ENCODE peak calls at places on chromosomes 4 and X, in eight cellular contexts. A is fibroblast of the aortic adventitia, V is breast epithelium, G is LNCaP clone FGC, Z is suprapubic skin, F is GM10248, U is retinal pigment epithelial cell, C is epithelial cell of esophagus. P is an unnamed sample.

GRCh38 chr4:116143221-116143620 is 942.2 kb downstream of the TRAM1L1 start:
- DNase-seq in F (no peak), G (peak), Z (no peak), A (no peak), V (no peak), U (no peak), C (no peak), P (no peak)

GRCh38 chrX:70292788-70293187 is 2.9 kb downstream of the KIF4A start:
- DNase-seq in A (peak), C (no peak), F (no peak), V (no peak), U (no peak), Z (no peak), G (no peak), P (no peak)

GRCh38 chrX:22122510-22122909 is 90.4 kb downstream of the PHEX start:
- DNase-seq in F (no peak), A (peak), C (peak), U (no peak), G (no peak), V (no peak), Z (peak), P (no peak)

GRCh38 chr4:139453041-139453370 is 915 bp upstream of the RAB33B start:
- DNase-seq in V (no peak), C (peak), U (peak), Z (no peak), G (peak), A (no peak), F (peak), P (no peak)

GRCh38 chrX:124960454-124960853 is 359.2 kb upstream of the TEX13C start:
- DNase-seq in Z (no peak), A (no peak), C (no peak), V (no peak), G (no peak), U (no peak), F (no peak), P (no peak)

GRCh38 chr4:75370582-75370981 is 143.6 kb downstream of the RCHY1 start:
- DNase-seq in U (no peak), V (no peak), F (no peak), Z (no peak), A (no peak), G (no peak), C (no peak), P (no peak)

GRCh38 chr4:53943345-53944085 is 120.9 kb downstream of the CHIC2 start:
- DNase-seq in G (no peak), U (peak), F (no peak), Z (no peak), V (no peak), C (peak), A (peak), P (no peak)

GRCh38 chr4:52946811-52947210 is 84.7 kb downstream of the RASL11B start:
- DNase-seq in C (no peak), Z (no peak), G (no peak), A (no peak), F (no peak), V (no peak), U (no peak), P (no peak)

GRCh38 chrX:3962511-3963350 is 249.3 kb upstream of the PRKX start:
- DNase-seq in C (peak), G (no peak), V (no peak), A (peak), U (no peak), Z (no peak), F (peak), P (no peak)
- TF ChIP-seq CTCF in C (peak), G (peak), V (no peak), A (peak), U (peak), Z (no peak), F (no peak), P (peak)

DNA sequence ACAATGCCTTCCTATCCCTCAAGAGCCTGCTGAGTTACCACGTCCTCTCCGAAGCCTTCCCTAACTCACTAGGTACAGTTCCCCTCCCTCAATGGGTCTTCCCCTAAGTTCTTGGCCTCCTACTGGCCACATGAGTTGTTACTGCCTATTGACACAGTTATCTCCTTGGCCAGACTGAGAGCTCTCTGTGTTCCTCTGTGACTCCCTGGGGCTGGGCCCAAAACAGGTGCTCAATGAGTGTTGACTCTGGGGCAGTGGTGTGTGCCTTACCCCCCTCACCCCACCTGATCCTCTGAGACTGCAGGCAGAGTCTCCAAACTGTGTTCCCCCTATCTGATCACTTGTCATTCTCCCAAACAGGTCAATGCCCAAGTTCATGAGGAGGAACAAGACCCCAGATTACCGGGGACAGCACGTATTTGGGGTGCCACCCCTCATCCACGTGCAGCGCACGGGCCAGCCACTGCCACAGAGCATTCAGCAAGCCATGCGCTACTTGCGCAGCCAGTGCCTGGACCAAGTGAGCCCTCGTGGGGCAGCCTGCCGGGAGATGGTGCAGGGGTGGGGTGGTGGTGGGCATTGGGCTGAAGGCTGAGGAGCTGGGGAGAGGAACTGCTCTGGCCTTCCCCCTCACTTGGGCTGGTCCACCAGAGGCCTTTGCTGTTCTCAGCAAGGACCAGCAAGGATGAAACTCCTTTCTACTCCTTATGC is 72.6 kb downstream of the STARD8 start:
- DNase-seq in U (no peak), C (no peak), A (no peak), F (no peak), Z (peak), V (no peak), G (peak), P (no peak)
- TF ChIP-seq CTCF in U (peak), C (peak), A (peak), F (no peak), Z (no peak), V (no peak), G (no peak), P (no peak)

GRCh38 chr4:1116837-1117236 is 3.5 kb upstream of the RNF212 start:
- DNase-seq in A (peak), C (no peak), V (no peak), F (no peak), Z (no peak), G (no peak), U (no peak), P (no peak)
- TF ChIP-seq CTCF in A (peak), C (no peak), V (no peak), F (no peak), Z (no peak), G (peak), U (peak), P (no peak)

GRCh38 chrX:63765692-63766091 is 19.3 kb downstream of the ARHGEF9 start:
- DNase-seq in G (no peak), C (no peak), F (no peak), Z (no peak), V (no peak), A (no peak), U (no peak), P (no peak)

GRCh38 chrX:63764946-63765345 is 20.1 kb downstream of the ARHGEF9 start:
- DNase-seq in U (no peak), G (no peak), F (no peak), V (no peak), Z (no peak), C (peak), A (no peak), P (no peak)

GRCh38 chrX:63755892-63756291 is 29.1 kb downstream of the ARHGEF9 start:
- DNase-seq in U (no peak), Z (no peak), C (no peak), F (no peak), A (no peak), G (no peak), V (no peak), P (no peak)

DNA sequence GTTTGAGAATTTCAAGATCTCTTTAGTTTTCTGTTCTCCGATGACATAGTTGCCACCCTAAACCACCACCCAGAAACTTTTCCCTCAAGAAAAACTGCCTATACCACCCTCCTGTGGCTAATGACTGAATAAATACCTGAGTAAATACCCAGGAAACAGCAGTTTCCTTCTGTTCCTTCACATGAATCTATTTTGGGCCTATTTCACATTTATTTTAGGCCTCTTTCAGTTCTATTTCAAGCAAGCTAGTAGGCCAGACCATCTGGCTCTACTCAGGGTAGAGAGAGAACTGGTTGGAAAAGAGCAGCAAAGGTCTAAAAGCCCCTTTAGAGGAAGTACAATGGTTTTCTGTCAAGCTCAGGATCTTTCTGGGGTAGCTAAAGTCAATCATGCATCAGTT is 23.4 kb downstream of the ARHGEF9 start:
- DNase-seq in C (peak), U (no peak), V (no peak), F (no peak), G (no peak), Z (no peak), A (no peak), P (no peak)
- TF ChIP-seq CTCF in C (no peak), U (no peak), V (no peak), F (peak), G (no peak), Z (peak), A (no peak), P (peak)

GRCh38 chrX:154432210-154432609 is 3.7 kb downstream of the ATP6AP1 start:
- DNase-seq in U (no peak), V (no peak), G (no peak), C (no peak), Z (no peak), A (no peak), F (no peak), P (no peak)

GRCh38 chrX:154429708-154430107 is 1.2 kb downstream of the ATP6AP1 start:
- DNase-seq in Z (no peak), G (no peak), A (no peak), C (no peak), F (no peak), V (no peak), U (no peak), P (no peak)

GRCh38 chrX:154430916-154431315 is 2.4 kb downstream of the ATP6AP1 start:
- DNase-seq in Z (peak), F (no peak), A (no peak), U (no peak), C (peak), G (peak), V (no peak), P (no peak)

GRCh38 chrX:154430504-154430903 is 2.0 kb downstream of the ATP6AP1 start:
- DNase-seq in Z (no peak), C (no peak), F (no peak), A (no peak), V (no peak), G (no peak), U (no peak), P (no peak)

GRCh38 chrX:154431321-154431720 is 2.8 kb downstream of the ATP6AP1 start:
- DNase-seq in C (no peak), V (no peak), U (no peak), Z (no peak), F (no peak), A (no peak), G (no peak), P (no peak)
- TF ChIP-seq CTCF in C (no peak), V (no peak), U (no peak), Z (no peak), F (no peak), A (no peak), G (no peak), P (no peak)

GRCh38 chrX:88366314-88366713 is 380.7 kb upstream of the CPXCR1 start:
- DNase-seq in Z (no peak), F (no peak), A (no peak), U (no peak), V (no peak), G (no peak), C (no peak), P (no peak)
- TF ChIP-seq CTCF in Z (no peak), F (no peak), A (no peak), U (no peak), V (no peak), G (no peak), C (no peak), P (no peak)

DNA sequence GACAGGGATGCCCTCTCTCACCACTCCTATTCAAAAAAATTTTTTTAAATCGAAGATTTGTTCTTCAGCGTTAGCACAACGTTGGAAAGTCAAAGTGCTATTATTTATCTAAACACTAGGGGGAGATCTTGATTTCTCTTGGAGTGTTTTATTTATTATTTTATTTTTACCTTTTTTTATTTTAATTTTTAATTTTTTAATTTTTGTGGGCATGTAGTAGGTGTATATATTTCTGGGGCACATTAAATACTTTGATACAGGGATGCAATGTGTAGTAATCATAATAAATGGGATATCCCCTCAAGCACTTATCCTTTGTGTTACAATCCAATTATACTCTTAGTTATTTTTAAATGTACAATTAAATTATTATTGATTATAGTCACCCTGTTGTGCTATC is 37.4 kb upstream of the SLC10A4 start:
- DNase-seq in U (no peak), V (no peak), Z (no peak), C (peak), G (no peak), F (no peak), A (peak), P (no peak)
- TF ChIP-seq CTCF in U (peak), V (peak), Z (peak), C (peak), G (peak), F (peak), A (peak), P (peak)

GRCh38 chr4:11625206-11625605 is 196.5 kb upstream of the HS3ST1 start:
- DNase-seq in G (no peak), V (no peak), F (no peak), C (no peak), U (no peak), A (no peak), Z (no peak), P (no peak)

GRCh38 chr4:11622961-11623725 is 194.4 kb upstream of the HS3ST1 start:
- DNase-seq in F (no peak), A (no peak), C (peak), U (no peak), G (no peak), Z (no peak), V (no peak), P (no peak)

GRCh38 chr4:11626046-11626445 is 197.4 kb upstream of the HS3ST1 start:
- DNase-seq in U (no peak), C (peak), F (no peak), V (no peak), Z (no peak), G (no peak), A (no peak), P (no peak)

GRCh38 chr4:11624370-11624769 is 195.7 kb upstream of the HS3ST1 start:
- DNase-seq in F (no peak), V (no peak), G (no peak), A (no peak), Z (no peak), U (no peak), C (peak), P (no peak)

GRCh38 chr4:11623726-11624037 is 195.0 kb upstream of the HS3ST1 start:
- DNase-seq in F (no peak), V (no peak), C (peak), U (no peak), Z (no peak), G (peak), A (peak), P (no peak)
- TF ChIP-seq CTCF in F (peak), V (no peak), C (peak), U (peak), Z (no peak), G (peak), A (peak), P (no peak)

GRCh38 chrX:5176766-5177165 is 1051.9 kb downstream of the NLGN4X start:
- DNase-seq in C (no peak), Z (no peak), A (no peak), G (no peak), V (no peak), U (no peak), F (no peak), P (no peak)
- TF ChIP-seq CTCF in C (no peak), Z (no peak), A (no peak), G (no peak), V (no peak), U (no peak), F (no peak), P (no peak)

GRCh38 chrX:138298268-138298667 is 413.2 kb downstream of the FGF13 start:
- DNase-seq in A (no peak), V (no peak), F (no peak), Z (no peak), C (no peak), U (no peak), G (no peak), P (no peak)
- TF ChIP-seq CTCF in A (no peak), V (no peak), F (no peak), Z (no peak), C (no peak), U (peak), G (peak), P (no peak)

P was measured in natural killer cell.